ENCODE peak calls at places on chromosome 19, in six cellular contexts. One of them, this sample, is unnamed.

GRCh38 chr19:11530432-11530831 is 1.5 kb upstream of the ECSIT start:
- DNase-seq in tibial nerve: no peak
- DNase-seq in cardiac muscle cell: peak; percentile 90
- DNase-seq in suprapubic skin: peak; percentile 75
- DNase-seq in fibroblast of lung: peak; percentile 82
- DNase-seq in testis: peak; percentile 94
- DNase-seq in this sample: peak; percentile 88

GRCh38 chr19:40689339-40690049 is 957 bp downstream of the NUMBL start:
- DNase-seq in tibial nerve: no peak
- DNase-seq in cardiac muscle cell: no peak
- DNase-seq in suprapubic skin: peak; percentile 80
- DNase-seq in fibroblast of lung: peak; percentile 30
- DNase-seq in testis: no peak
- DNase-seq in this sample: no peak

GRCh38 chr19:50893047-50893737 is 18.0 kb downstream of the KLK4 start:
- DNase-seq in tibial nerve: no peak
- DNase-seq in cardiac muscle cell: no peak
- DNase-seq in suprapubic skin: no peak
- DNase-seq in fibroblast of lung: no peak
- DNase-seq in testis: peak; percentile 85
- DNase-seq in this sample: no peak

GRCh38 chr19:35832054-35832453 is 19.4 kb upstream of the PRODH2 start:
- DNase-seq in tibial nerve: no peak
- DNase-seq in cardiac muscle cell: no peak
- DNase-seq in suprapubic skin: no peak
- DNase-seq in fibroblast of lung: no peak
- DNase-seq in testis: no peak
- DNase-seq in this sample: no peak

GRCh38 chr19:14674764-14675163 is at the start of gene ADGRE3:
- DNase-seq in tibial nerve: no peak
- DNase-seq in cardiac muscle cell: peak; percentile 10
- DNase-seq in suprapubic skin: no peak
- DNase-seq in fibroblast of lung: no peak
- DNase-seq in testis: no peak
- DNase-seq in this sample: no peak

GRCh38 chr19:35279985-35280821 is 2.1 kb upstream of the HAMP start:
- DNase-seq in tibial nerve: no peak
- DNase-seq in cardiac muscle cell: no peak
- DNase-seq in suprapubic skin: no peak
- DNase-seq in fibroblast of lung: no peak
- DNase-seq in testis: no peak
- DNase-seq in this sample: no peak

GRCh38 chr19:20558011-20558410 is 7.6 kb downstream of the ZNF737 start:
- DNase-seq in tibial nerve: no peak
- DNase-seq in cardiac muscle cell: no peak
- DNase-seq in suprapubic skin: no peak
- DNase-seq in fibroblast of lung: no peak
- DNase-seq in testis: peak; percentile 60
- DNase-seq in this sample: no peak

GRCh38 chr19:33089061-33089460 is 8.1 kb downstream of the GPATCH1 start:
- DNase-seq in tibial nerve: no peak
- DNase-seq in cardiac muscle cell: no peak
- DNase-seq in suprapubic skin: no peak
- DNase-seq in fibroblast of lung: no peak
- DNase-seq in testis: no peak
- DNase-seq in this sample: no peak

GRCh38 chr19:33434886-33435705 is 61.6 kb downstream of the CEBPG start:
- DNase-seq in tibial nerve: no peak
- DNase-seq in cardiac muscle cell: peak; percentile 22
- DNase-seq in suprapubic skin: no peak
- DNase-seq in fibroblast of lung: peak; percentile 40
- DNase-seq in testis: no peak
- DNase-seq in this sample: no peak

GRCh38 chr19:7013678-7014077 is 7.6 kb downstream of the MBD3L2B start:
- DNase-seq in tibial nerve: no peak
- DNase-seq in cardiac muscle cell: peak; percentile 59
- DNase-seq in suprapubic skin: no peak
- DNase-seq in fibroblast of lung: peak; percentile 14
- DNase-seq in testis: no peak
- DNase-seq in this sample: no peak
- H3K27ac ChIP-seq in tibial nerve: no peak overlapping the region
- H3K27ac ChIP-seq in cardiac muscle cell: no peak overlapping the region
- H3K27ac ChIP-seq in suprapubic skin: no peak overlapping the region
- H3K27ac ChIP-seq in fibroblast of lung: no peak overlapping the region
- H3K27ac ChIP-seq in testis: no peak overlapping the region
- H3K27ac ChIP-seq in this sample: no peak overlapping the region

DNA sequence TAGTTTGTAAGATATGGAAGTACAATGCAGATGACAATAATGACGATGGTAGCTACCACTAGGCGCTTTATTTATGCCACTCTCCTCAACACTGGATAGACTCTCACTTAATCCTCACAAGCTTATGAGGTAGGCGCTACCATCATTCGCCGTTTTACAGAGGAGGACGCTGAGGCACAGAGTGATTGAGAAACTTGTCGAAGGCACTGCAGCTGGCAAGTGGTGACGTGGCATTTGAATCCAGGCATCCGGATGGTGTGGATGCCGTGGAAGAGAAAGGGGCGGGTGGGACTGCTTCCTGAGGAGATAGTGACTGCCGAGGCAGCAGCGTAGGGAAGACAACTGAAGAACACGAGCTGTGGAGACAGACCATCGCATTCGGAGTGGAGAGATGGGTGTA is 1.3 kb upstream of the RPS9 start:
- DNase-seq in tibial nerve: no peak
- DNase-seq in cardiac muscle cell: no peak
- DNase-seq in suprapubic skin: no peak
- DNase-seq in fibroblast of lung: no peak
- DNase-seq in testis: no peak
- DNase-seq in this sample: no peak
- H3K27ac ChIP-seq in tibial nerve: no peak overlapping the region
- H3K27ac ChIP-seq in cardiac muscle cell: peak overlapping the region; percentile 2
- H3K27ac ChIP-seq in suprapubic skin: no peak overlapping the region
- H3K27ac ChIP-seq in fibroblast of lung: no peak overlapping the region
- H3K27ac ChIP-seq in testis: peak overlapping the region; percentile 95
- H3K27ac ChIP-seq in this sample: no peak overlapping the region

DNA sequence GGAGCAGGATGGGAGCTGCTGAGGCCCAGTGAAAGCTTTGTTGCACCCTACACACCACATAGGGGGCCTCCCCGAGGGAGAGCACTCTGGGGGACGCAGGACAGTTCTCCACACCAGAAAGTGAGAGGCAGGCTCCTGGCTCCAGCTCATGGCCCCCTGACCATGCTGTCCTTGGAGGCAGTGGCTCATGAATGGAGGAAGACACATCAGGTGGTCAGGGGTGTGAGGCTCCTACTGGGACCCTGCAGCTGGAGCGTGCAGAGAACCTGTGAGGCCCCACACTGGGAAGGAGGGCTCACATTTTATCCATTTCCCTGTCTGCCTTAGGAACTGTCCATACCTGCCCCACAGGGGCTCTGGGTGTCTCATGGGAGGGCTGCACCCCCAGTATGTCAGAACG is 85.3 kb downstream of the ZNF536 start:
- DNase-seq in tibial nerve: no peak
- DNase-seq in cardiac muscle cell: no peak
- DNase-seq in suprapubic skin: no peak
- DNase-seq in fibroblast of lung: no peak
- DNase-seq in testis: no peak
- DNase-seq in this sample: no peak
- H3K27ac ChIP-seq in tibial nerve: no peak overlapping the region
- H3K27ac ChIP-seq in cardiac muscle cell: no peak overlapping the region
- H3K27ac ChIP-seq in suprapubic skin: no peak overlapping the region
- H3K27ac ChIP-seq in fibroblast of lung: no peak overlapping the region
- H3K27ac ChIP-seq in testis: no peak overlapping the region
- H3K27ac ChIP-seq in this sample: no peak overlapping the region

GRCh38 chr19:1068111-1069001 is 1.4 kb downstream of the ARHGAP45 start:
- DNase-seq in tibial nerve: no peak
- DNase-seq in cardiac muscle cell: no peak
- DNase-seq in suprapubic skin: peak; percentile 76
- DNase-seq in fibroblast of lung: no peak
- DNase-seq in testis: no peak
- DNase-seq in this sample: no peak
- H3K27ac ChIP-seq in tibial nerve: no peak overlapping the region
- H3K27ac ChIP-seq in cardiac muscle cell: no peak overlapping the region
- H3K27ac ChIP-seq in suprapubic skin: peak overlapping the region; percentile 26
- H3K27ac ChIP-seq in fibroblast of lung: no peak overlapping the region
- H3K27ac ChIP-seq in testis: no peak overlapping the region
- H3K27ac ChIP-seq in this sample: peak overlapping the region; percentile 68

GRCh38 chr19:2690856-2691255 is 11.6 kb downstream of the GNG7 start:
- DNase-seq in tibial nerve: no peak
- DNase-seq in cardiac muscle cell: no peak
- DNase-seq in suprapubic skin: no peak
- DNase-seq in fibroblast of lung: no peak
- DNase-seq in testis: no peak
- DNase-seq in this sample: no peak
- H3K27ac ChIP-seq in tibial nerve: no peak overlapping the region
- H3K27ac ChIP-seq in cardiac muscle cell: no peak overlapping the region
- H3K27ac ChIP-seq in suprapubic skin: no peak overlapping the region
- H3K27ac ChIP-seq in fibroblast of lung: no peak overlapping the region
- H3K27ac ChIP-seq in testis: peak overlapping the region; percentile 7
- H3K27ac ChIP-seq in this sample: peak overlapping the region; percentile 42

GRCh38 chr19:5282926-5283325 is 57.7 kb downstream of the PTPRS start:
- DNase-seq in tibial nerve: peak; percentile 46
- DNase-seq in cardiac muscle cell: no peak
- DNase-seq in suprapubic skin: no peak
- DNase-seq in fibroblast of lung: no peak
- DNase-seq in testis: peak; percentile 47
- DNase-seq in this sample: no peak

GRCh38 chr19:5285311-5285710 is 55.3 kb downstream of the PTPRS start:
- DNase-seq in tibial nerve: no peak
- DNase-seq in cardiac muscle cell: no peak
- DNase-seq in suprapubic skin: no peak
- DNase-seq in fibroblast of lung: no peak
- DNase-seq in testis: no peak
- DNase-seq in this sample: no peak

GRCh38 chr19:5286465-5287029 is 54.1 kb downstream of the PTPRS start:
- DNase-seq in tibial nerve: no peak
- DNase-seq in cardiac muscle cell: no peak
- DNase-seq in suprapubic skin: no peak
- DNase-seq in fibroblast of lung: no peak
- DNase-seq in testis: no peak
- DNase-seq in this sample: no peak

GRCh38 chr19:5285955-5286354 is 54.7 kb downstream of the PTPRS start:
- DNase-seq in tibial nerve: no peak
- DNase-seq in cardiac muscle cell: no peak
- DNase-seq in suprapubic skin: no peak
- DNase-seq in fibroblast of lung: no peak
- DNase-seq in testis: no peak
- DNase-seq in this sample: no peak

DNA sequence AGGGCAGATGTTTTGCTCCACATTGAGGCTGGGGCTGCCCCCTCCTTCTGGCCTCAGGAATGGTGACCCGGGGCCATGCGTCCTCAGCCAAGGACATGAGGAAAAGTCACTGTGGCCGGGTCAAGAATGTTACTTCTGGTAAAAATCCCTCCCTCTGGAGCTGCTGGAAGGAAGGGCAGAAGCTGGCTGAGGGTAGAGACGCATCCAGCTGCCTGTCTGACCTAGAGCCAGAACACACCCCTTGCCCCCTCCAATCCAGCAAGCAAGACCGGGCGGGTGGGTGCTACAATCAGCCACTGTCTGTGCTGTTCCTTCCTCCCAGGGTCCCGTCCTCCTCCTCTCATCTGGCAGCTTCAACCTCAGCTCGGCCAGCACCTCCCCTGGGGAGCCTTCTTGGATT is 59.0 kb downstream of the PTPRS start:
- DNase-seq in tibial nerve: peak; percentile 78
- DNase-seq in cardiac muscle cell: peak; percentile 57
- DNase-seq in suprapubic skin: peak; percentile 77
- DNase-seq in fibroblast of lung: no peak
- DNase-seq in testis: peak; percentile 78
- DNase-seq in this sample: no peak
- H3K27ac ChIP-seq in tibial nerve: peak overlapping the region; percentile 42
- H3K27ac ChIP-seq in cardiac muscle cell: no peak overlapping the region
- H3K27ac ChIP-seq in suprapubic skin: peak overlapping the region; percentile 70
- H3K27ac ChIP-seq in fibroblast of lung: no peak overlapping the region
- H3K27ac ChIP-seq in testis: no peak overlapping the region
- H3K27ac ChIP-seq in this sample: no peak overlapping the region

DNA sequence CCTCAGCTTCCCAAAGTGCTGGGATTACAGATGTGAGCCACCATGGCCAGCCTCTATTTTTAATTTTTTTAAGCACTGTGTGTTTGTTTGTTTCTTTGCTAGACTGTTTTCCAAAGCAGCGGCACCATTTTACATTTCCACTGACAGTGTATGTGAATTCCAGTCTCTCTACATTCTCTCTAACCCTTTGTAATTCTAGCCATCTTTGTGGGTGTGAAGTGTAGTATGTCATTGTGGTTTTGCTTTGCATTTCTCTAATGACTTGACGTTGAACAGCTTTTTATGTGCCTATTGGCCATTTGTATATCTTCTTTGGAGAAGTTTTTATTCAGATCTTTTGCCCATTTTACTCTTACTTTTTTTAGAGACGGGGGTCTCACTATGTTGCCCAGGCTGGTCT is 11.6 kb downstream of the PNPLA6 start:
- DNase-seq in tibial nerve: no peak
- DNase-seq in cardiac muscle cell: no peak
- DNase-seq in suprapubic skin: no peak
- DNase-seq in fibroblast of lung: no peak
- DNase-seq in testis: no peak
- DNase-seq in this sample: no peak
- H3K27ac ChIP-seq in tibial nerve: no peak overlapping the region
- H3K27ac ChIP-seq in cardiac muscle cell: no peak overlapping the region
- H3K27ac ChIP-seq in suprapubic skin: no peak overlapping the region
- H3K27ac ChIP-seq in fibroblast of lung: no peak overlapping the region
- H3K27ac ChIP-seq in testis: no peak overlapping the region
- H3K27ac ChIP-seq in this sample: no peak overlapping the region

DNA sequence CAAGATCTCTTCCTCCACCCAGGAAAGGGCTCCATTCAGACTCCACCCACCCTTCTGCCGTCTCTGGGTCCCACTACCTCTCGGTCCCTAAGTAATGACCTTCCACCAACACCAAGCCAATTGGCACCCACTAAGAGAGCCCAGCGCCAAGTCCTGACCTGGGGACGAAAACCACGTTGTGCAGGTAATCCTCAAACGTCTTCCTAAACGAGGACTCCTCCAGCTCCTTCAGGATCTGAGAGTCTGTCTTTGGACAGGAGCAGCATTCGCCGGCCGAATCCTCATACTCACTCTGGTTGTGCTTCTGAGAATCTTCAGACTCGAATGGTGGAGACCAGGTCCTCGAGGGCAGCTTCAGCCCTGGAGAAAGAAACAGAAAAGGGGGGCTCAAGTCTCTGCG is 83.1 kb downstream of the ZNF557 start:
- DNase-seq in tibial nerve: no peak
- DNase-seq in cardiac muscle cell: peak; percentile 35
- DNase-seq in suprapubic skin: no peak
- DNase-seq in fibroblast of lung: peak; percentile 9
- DNase-seq in testis: peak; percentile 32
- DNase-seq in this sample: no peak
- H3K27ac ChIP-seq in tibial nerve: no peak overlapping the region
- H3K27ac ChIP-seq in cardiac muscle cell: no peak overlapping the region
- H3K27ac ChIP-seq in suprapubic skin: no peak overlapping the region
- H3K27ac ChIP-seq in fibroblast of lung: no peak overlapping the region
- H3K27ac ChIP-seq in testis: peak overlapping the region; percentile 2
- H3K27ac ChIP-seq in this sample: no peak overlapping the region

DNA sequence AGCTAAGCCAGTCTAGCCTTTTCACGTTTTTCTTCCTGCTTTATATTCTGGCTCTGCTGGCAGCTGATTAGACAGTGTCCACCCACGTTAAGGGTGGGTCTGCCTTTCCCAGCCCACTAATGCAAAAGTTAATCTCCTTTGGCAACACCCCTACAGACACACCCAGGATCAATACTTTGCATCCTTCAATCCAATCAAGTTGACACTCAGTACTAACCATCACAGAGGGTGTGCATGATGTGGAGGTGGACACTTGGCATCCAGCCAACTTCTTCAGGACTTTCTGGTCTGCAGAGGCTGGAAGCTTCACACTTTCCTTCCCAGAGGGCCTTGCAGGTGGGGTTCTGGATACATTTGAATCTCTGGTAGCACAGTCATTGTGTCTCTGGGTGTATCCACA is 18.9 kb upstream of the IGFL1 start:
- DNase-seq in tibial nerve: no peak
- DNase-seq in cardiac muscle cell: no peak
- DNase-seq in suprapubic skin: no peak
- DNase-seq in fibroblast of lung: no peak
- DNase-seq in testis: no peak
- DNase-seq in this sample: no peak
- H3K27ac ChIP-seq in tibial nerve: no peak overlapping the region
- H3K27ac ChIP-seq in cardiac muscle cell: no peak overlapping the region
- H3K27ac ChIP-seq in suprapubic skin: no peak overlapping the region
- H3K27ac ChIP-seq in fibroblast of lung: no peak overlapping the region
- H3K27ac ChIP-seq in testis: no peak overlapping the region
- H3K27ac ChIP-seq in this sample: no peak overlapping the region